ENCODE peak calls at places on chromosomes 16 and 17, in seven cellular contexts. I is H9, C is SK-N-SH, W is fibroblast of lung, N is HCT116, O is PC-3, E is K562. D is an unnamed sample.

GRCh38 chr16:31367875-31368274 is 12.9 kb downstream of the ITGAX start:
- DNase-seq in I (no peak), C (no peak), W (no peak), N (no peak), O (no peak), E (no peak), D (no peak)

GRCh38 chr17:21352221-21352980 is 23.8 kb upstream of the KCNJ12 start:
- DNase-seq in I (no peak), C (no peak), W (no peak), N (no peak), O (no peak), E (no peak), D (no peak)

GRCh38 chr17:21689604-21690003 is 2.7 kb upstream of the KCNJ18 start:
- DNase-seq in I (no peak), C (no peak), W (peak; percentile 81), N (peak; percentile 15), O (peak; percentile 94), E (no peak), D (peak; percentile 75)

GRCh38 chr16:28513484-28514181 is 7.0 kb upstream of the IL27 start:
- DNase-seq in I (no peak), C (no peak), W (peak; percentile 69), N (no peak), O (no peak), E (no peak), D (peak; percentile 58)

GRCh38 chr17:18257268-18257681 is 1.3 kb downstream of the FLII start:
- DNase-seq in I (peak; percentile 80), C (no peak), W (no peak), N (no peak), O (peak; percentile 85), E (no peak), D (no peak)

GRCh38 chr16:49478107-49478506 is 104.5 kb downstream of the C16orf78 start:
- DNase-seq in I (no peak), C (no peak), W (no peak), N (no peak), O (no peak), E (no peak), D (no peak)

GRCh38 chr17:81193470-81194224 is 27.6 kb upstream of the AATK start:
- DNase-seq in I (no peak), C (no peak), W (no peak), N (no peak), O (no peak), E (peak; percentile 73), D (no peak)

GRCh38 chr17:4316648-4317047 is 49.8 kb downstream of the UBE2G1 start:
- DNase-seq in I (no peak), C (no peak), W (no peak), N (no peak), O (no peak), E (no peak), D (no peak)

GRCh38 chr17:13725286-13725990 is 123.7 kb upstream of the HS3ST3A1 start:
- DNase-seq in I (no peak), C (no peak), W (peak; percentile 70), N (no peak), O (peak; percentile 36), E (no peak), D (peak; percentile 63)

GRCh38 chr16:80117731-80118130 is 423.1 kb upstream of the DYNLRB2 start:
- DNase-seq in I (no peak), C (no peak), W (no peak), N (no peak), O (no peak), E (no peak), D (no peak)

GRCh38 chr17:2049333-2050245 is 5.3 kb upstream of the HIC1 start:
- DNase-seq in I (peak; percentile 83), C (peak; percentile 95), W (peak; percentile 76), N (no peak), O (peak; percentile 61), E (peak; percentile 87), D (no peak)

GRCh38 chr16:13306153-13306552 is 404.8 kb downstream of the SHISA9 start:
- DNase-seq in I (no peak), C (no peak), W (no peak), N (no peak), O (no peak), E (no peak), D (no peak)

GRCh38 chr17:58786586-58787295 is 31.1 kb downstream of the PPM1E start:
- DNase-seq in I (no peak), C (peak; percentile 21), W (peak; percentile 89), N (peak; percentile 65), O (peak; percentile 56), E (peak; percentile 8), D (peak; percentile 87)

GRCh38 chr16:74281285-74281684 is 15.3 kb upstream of the PSMD7 start:
- DNase-seq in I (no peak), C (no peak), W (no peak), N (no peak), O (no peak), E (no peak), D (no peak)

GRCh38 chr17:3928394-3928793 is 12.1 kb upstream of the P2RX1 start:
- DNase-seq in I (peak; percentile 31), C (no peak), W (no peak), N (no peak), O (no peak), E (no peak), D (no peak)

GRCh38 chr17:36994438-36994837 is 45.7 kb downstream of the AATF start:
- DNase-seq in I (no peak), C (no peak), W (peak; percentile 56), N (no peak), O (no peak), E (no peak), D (peak; percentile 40)

GRCh38 chr16:66695935-66696668 is 441 bp downstream of the CMTM4 start:
- DNase-seq in I (peak; percentile 68), C (no peak), W (no peak), N (no peak), O (peak; percentile 35), E (peak; percentile 74), D (no peak)

GRCh38 chr16:7177875-7178274 is 154.8 kb upstream of the RBFOX1 start:
- DNase-seq in I (no peak), C (no peak), W (no peak), N (no peak), O (no peak), E (no peak), D (no peak)

GRCh38 chr16:648071-648785 is 937 bp upstream of the WDR90 start:
- DNase-seq in I (peak; percentile 71), C (peak; percentile 89), W (no peak), N (no peak), O (no peak), E (no peak), D (no peak)

GRCh38 chr16:54806378-54806777 is 124.3 kb upstream of the IRX5 start:
- DNase-seq in I (no peak), C (no peak), W (no peak), N (no peak), O (no peak), E (no peak), D (no peak)
- TF ChIP-seq CTCF in I (no peak), C (no peak), W (no peak), N (no peak), O (no peak), E (no peak), D (no peak)

DNA sequence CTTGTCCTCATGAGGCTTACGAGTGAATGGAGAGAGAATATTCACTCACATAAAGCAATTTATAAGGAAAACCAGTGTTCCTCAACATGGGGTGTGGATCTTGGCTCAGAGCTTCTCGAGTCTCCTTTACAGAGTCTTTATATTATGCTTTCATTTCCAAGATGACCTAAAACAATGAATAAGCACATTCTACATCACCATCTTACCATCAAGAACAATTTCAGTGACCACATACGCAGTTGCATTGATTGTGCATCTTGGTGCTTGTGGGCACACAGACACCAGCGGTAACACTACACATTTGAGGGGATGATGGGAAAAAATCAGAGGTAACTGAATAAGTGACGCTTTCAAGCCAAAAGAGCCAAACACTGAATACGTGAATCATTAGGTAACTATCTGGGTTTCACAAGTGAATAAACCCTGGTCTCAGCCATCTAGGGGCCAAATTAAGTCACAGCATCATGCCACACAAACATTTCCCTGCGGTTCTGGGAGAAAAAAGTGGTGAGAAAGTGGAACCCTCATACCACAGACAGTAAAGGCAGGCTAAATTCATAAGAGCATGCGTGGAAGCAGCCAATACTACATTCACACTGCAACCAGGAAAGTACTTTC is 9.4 kb downstream of the CWC25 start:
- DNase-seq in I (no peak), C (no peak), W (peak; percentile 87), N (no peak), O (peak; percentile 11), E (peak; percentile 39), D (peak; percentile 85)
- H2AFZ ChIP-seq in I (no peak overlapping the region), C (no peak overlapping the region), W (no peak overlapping the region), N (no peak overlapping the region), O (no peak overlapping the region), E (no peak overlapping the region), D (no peak overlapping the region)

GRCh38 chr17:16462070-16462864 is 29.7 kb downstream of the LRRC75A start:
- DNase-seq in I (no peak), C (no peak), W (no peak), N (no peak), O (no peak), E (no peak), D (no peak)

GRCh38 chr17:16461606-16461866 is 30.5 kb downstream of the LRRC75A start:
- DNase-seq in I (no peak), C (no peak), W (no peak), N (no peak), O (no peak), E (no peak), D (no peak)

GRCh38 chr17:16464001-16464640 is 27.9 kb downstream of the LRRC75A start:
- DNase-seq in I (no peak), C (peak; percentile 74), W (no peak), N (no peak), O (no peak), E (no peak), D (no peak)

GRCh38 chr17:16464641-16465312 is 27.2 kb downstream of the LRRC75A start:
- DNase-seq in I (peak; percentile 31), C (no peak), W (no peak), N (no peak), O (no peak), E (no peak), D (no peak)

DNA sequence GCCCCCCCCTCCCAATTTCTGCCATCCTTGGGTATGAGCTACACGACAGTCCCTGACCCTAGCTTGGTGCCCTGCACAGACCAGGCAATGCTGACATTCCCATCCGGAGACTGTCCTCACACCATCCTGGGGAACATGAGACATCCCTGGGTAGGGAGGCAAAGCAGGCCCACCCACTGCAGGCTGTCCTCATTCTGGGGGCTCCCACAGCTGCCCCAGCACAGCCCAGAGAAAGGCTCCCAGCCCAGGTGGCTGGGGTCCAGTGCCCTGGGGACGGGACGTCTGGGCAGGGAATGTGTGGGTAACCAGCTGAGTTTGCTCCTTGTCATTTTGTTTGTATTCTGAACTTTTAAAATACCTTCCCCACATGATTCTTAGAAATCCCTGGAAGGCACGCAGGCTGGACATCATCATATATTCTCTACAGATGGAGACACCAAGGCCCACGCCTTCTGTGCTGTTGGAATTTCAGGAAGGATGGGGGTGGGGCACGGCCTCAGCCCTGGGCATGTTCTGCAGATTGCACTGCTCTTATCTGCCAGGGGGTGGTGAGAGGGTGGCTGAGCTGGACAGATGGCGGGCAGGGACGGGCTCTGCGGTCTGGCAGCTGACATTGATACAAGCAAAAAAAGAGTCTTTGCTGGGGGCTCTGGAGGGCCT is 28.5 kb downstream of the LRRC75A start:
- DNase-seq in I (peak; percentile 66), C (peak; percentile 95), W (peak; percentile 54), N (no peak), O (peak; percentile 28), E (no peak), D (peak; percentile 26)
- TF ChIP-seq CTCF in I (peak; percentile 41), C (peak; percentile 42), W (peak; percentile 44), N (no peak), O (peak; percentile 18), E (no peak), D (no peak)

GRCh38 chr17:82915697-82916027 is 75.8 kb upstream of the ZNF750 start:
- DNase-seq in I (no peak), C (no peak), W (no peak), N (no peak), O (no peak), E (no peak), D (no peak)
- H2AFZ ChIP-seq in I (no peak overlapping the region), C (no peak overlapping the region), W (no peak overlapping the region), N (no peak overlapping the region), O (no peak overlapping the region), E (no peak overlapping the region), D (no peak overlapping the region)